ENCODE peak calls at places on chromosomes 11 and 22, in six cellular contexts. One of them, this sample, is unnamed. For H3K36me3, the result is how much of the 10 kb centered on the place peaks cover.

GRCh38 chr11:86486261-86487030 is 111.8 kb downstream of the CCDC81 start:
- ATAC-seq in gastrocnemius medialis: no peak
- ATAC-seq in upper lobe of left lung: no peak
- ATAC-seq in IMR-90: no peak
- ATAC-seq in right lobe of liver: no peak
- ATAC-seq in HepG2: peak
- ATAC-seq in this sample: peak

GRCh38 chr11:112318193-112318592 is 57.5 kb upstream of the PLET1 start:
- ATAC-seq in gastrocnemius medialis: peak
- ATAC-seq in upper lobe of left lung: no peak
- ATAC-seq in IMR-90: peak
- ATAC-seq in right lobe of liver: no peak
- ATAC-seq in HepG2: no peak
- ATAC-seq in this sample: peak

GRCh38 chr22:30867746-30868662 is 100.6 kb downstream of the MORC2 start:
- ATAC-seq in gastrocnemius medialis: no peak
- ATAC-seq in upper lobe of left lung: no peak
- ATAC-seq in IMR-90: no peak
- ATAC-seq in right lobe of liver: no peak
- ATAC-seq in HepG2: no peak
- ATAC-seq in this sample: no peak

GRCh38 chr11:103662880-103663279 is 373.6 kb upstream of the DDI1 start:
- ATAC-seq in gastrocnemius medialis: no peak
- ATAC-seq in upper lobe of left lung: no peak
- ATAC-seq in IMR-90: peak
- ATAC-seq in right lobe of liver: no peak
- ATAC-seq in HepG2: no peak
- ATAC-seq in this sample: no peak

GRCh38 chr11:101907826-101908225 is 7.0 kb upstream of the CEP126 start:
- ATAC-seq in gastrocnemius medialis: no peak
- ATAC-seq in upper lobe of left lung: no peak
- ATAC-seq in IMR-90: no peak
- ATAC-seq in right lobe of liver: no peak
- ATAC-seq in HepG2: no peak
- ATAC-seq in this sample: no peak

GRCh38 chr11:73663604-73664495 is 17.5 kb downstream of the PLEKHB1 start:
- ATAC-seq in gastrocnemius medialis: no peak
- ATAC-seq in upper lobe of left lung: no peak
- ATAC-seq in IMR-90: no peak
- ATAC-seq in right lobe of liver: no peak
- ATAC-seq in HepG2: no peak
- ATAC-seq in this sample: no peak

GRCh38 chr11:10752061-10752460 is 1.0 kb downstream of the CTR9 start:
- ATAC-seq in gastrocnemius medialis: no peak
- ATAC-seq in upper lobe of left lung: no peak
- ATAC-seq in IMR-90: no peak
- ATAC-seq in right lobe of liver: no peak
- ATAC-seq in HepG2: no peak
- ATAC-seq in this sample: no peak

GRCh38 chr11:88447285-88447684 is 109.7 kb upstream of the CTSC start:
- ATAC-seq in gastrocnemius medialis: no peak
- ATAC-seq in upper lobe of left lung: no peak
- ATAC-seq in IMR-90: no peak
- ATAC-seq in right lobe of liver: no peak
- ATAC-seq in HepG2: no peak
- ATAC-seq in this sample: no peak

GRCh38 chr11:70468256-70469230 is 70.2 kb downstream of the CTTN start:
- ATAC-seq in gastrocnemius medialis: no peak
- ATAC-seq in upper lobe of left lung: no peak
- ATAC-seq in IMR-90: no peak
- ATAC-seq in right lobe of liver: no peak
- ATAC-seq in HepG2: no peak
- ATAC-seq in this sample: no peak

GRCh38 chr11:16758382-16759024 is 20.1 kb downstream of the C11orf58 start:
- ATAC-seq in gastrocnemius medialis: no peak
- ATAC-seq in upper lobe of left lung: no peak
- ATAC-seq in IMR-90: no peak
- ATAC-seq in right lobe of liver: no peak
- ATAC-seq in HepG2: peak
- ATAC-seq in this sample: no peak

GRCh38 chr11:127866109-127866508 is 721.2 kb downstream of the ETS1 start:
- ATAC-seq in gastrocnemius medialis: no peak
- ATAC-seq in upper lobe of left lung: no peak
- ATAC-seq in IMR-90: no peak
- ATAC-seq in right lobe of liver: no peak
- ATAC-seq in HepG2: no peak
- ATAC-seq in this sample: no peak

GRCh38 chr11:36409152-36409713 is 100.8 kb downstream of the TRAF6 start:
- ATAC-seq in gastrocnemius medialis: no peak
- ATAC-seq in upper lobe of left lung: no peak
- ATAC-seq in IMR-90: peak
- ATAC-seq in right lobe of liver: peak
- ATAC-seq in HepG2: no peak
- ATAC-seq in this sample: no peak

GRCh38 chr22:20227363-20227762 is 40.8 kb downstream of the RTN4R start:
- ATAC-seq in gastrocnemius medialis: no peak
- ATAC-seq in upper lobe of left lung: no peak
- ATAC-seq in IMR-90: no peak
- ATAC-seq in right lobe of liver: no peak
- ATAC-seq in HepG2: no peak
- ATAC-seq in this sample: no peak

GRCh38 chr11:123681007-123681406 is 26.6 kb upstream of the SCN3B start:
- ATAC-seq in gastrocnemius medialis: no peak
- ATAC-seq in upper lobe of left lung: no peak
- ATAC-seq in IMR-90: no peak
- ATAC-seq in right lobe of liver: no peak
- ATAC-seq in HepG2: no peak
- ATAC-seq in this sample: no peak

GRCh38 chr22:24303007-24303406 is 32.4 kb downstream of the SPECC1L start:
- ATAC-seq in gastrocnemius medialis: peak
- ATAC-seq in upper lobe of left lung: peak
- ATAC-seq in IMR-90: no peak
- ATAC-seq in right lobe of liver: peak
- ATAC-seq in HepG2: no peak
- ATAC-seq in this sample: peak

GRCh38 chr22:32861330-32861729 is 59.8 kb downstream of the TIMP3 start:
- ATAC-seq in gastrocnemius medialis: no peak
- ATAC-seq in upper lobe of left lung: no peak
- ATAC-seq in IMR-90: no peak
- ATAC-seq in right lobe of liver: no peak
- ATAC-seq in HepG2: no peak
- ATAC-seq in this sample: no peak

GRCh38 chr11:124745835-124746620 is 6.0 kb downstream of the VSIG2 start:
- ATAC-seq in gastrocnemius medialis: no peak
- ATAC-seq in upper lobe of left lung: no peak
- ATAC-seq in IMR-90: no peak
- ATAC-seq in right lobe of liver: no peak
- ATAC-seq in HepG2: peak
- ATAC-seq in this sample: no peak

GRCh38 chr11:8092587-8093424 is 11.8 kb downstream of the TUB start:
- ATAC-seq in gastrocnemius medialis: peak
- ATAC-seq in upper lobe of left lung: no peak
- ATAC-seq in IMR-90: peak
- ATAC-seq in right lobe of liver: peak
- ATAC-seq in HepG2: peak
- ATAC-seq in this sample: peak

GRCh38 chr11:11035331-11035730 is 177.5 kb upstream of the ZBED5 start:
- ATAC-seq in gastrocnemius medialis: no peak
- ATAC-seq in upper lobe of left lung: no peak
- ATAC-seq in IMR-90: no peak
- ATAC-seq in right lobe of liver: no peak
- ATAC-seq in HepG2: no peak
- ATAC-seq in this sample: no peak

GRCh38 chr11:12692238-12693074 is 18.2 kb downstream of the TEAD1 start:
- ATAC-seq in gastrocnemius medialis: peak
- ATAC-seq in upper lobe of left lung: peak
- ATAC-seq in IMR-90: peak
- ATAC-seq in right lobe of liver: peak
- ATAC-seq in HepG2: peak
- ATAC-seq in this sample: peak

GRCh38 chr22:11360632-11361031 is 4167.4 kb upstream of the OR11H1 start:
- ATAC-seq in gastrocnemius medialis: no peak
- ATAC-seq in upper lobe of left lung: peak
- ATAC-seq in IMR-90: no peak
- ATAC-seq in right lobe of liver: peak
- ATAC-seq in HepG2: no peak
- ATAC-seq in this sample: no peak

GRCh38 chr11:46099973-46100335 is 21.3 kb downstream of the PHF21A start:
- ATAC-seq in gastrocnemius medialis: no peak
- ATAC-seq in upper lobe of left lung: no peak
- ATAC-seq in IMR-90: no peak
- ATAC-seq in right lobe of liver: peak
- ATAC-seq in HepG2: no peak
- ATAC-seq in this sample: no peak

GRCh38 chr11:32643526-32643925 is 59.9 kb downstream of the EIF3M start:
- ATAC-seq in gastrocnemius medialis: no peak
- ATAC-seq in upper lobe of left lung: no peak
- ATAC-seq in IMR-90: no peak
- ATAC-seq in right lobe of liver: no peak
- ATAC-seq in HepG2: no peak
- ATAC-seq in this sample: no peak

GRCh38 chr11:69200331-69201047 is 44.8 kb downstream of the SMIM38 start:
- ATAC-seq in gastrocnemius medialis: no peak
- ATAC-seq in upper lobe of left lung: no peak
- ATAC-seq in IMR-90: no peak
- ATAC-seq in right lobe of liver: no peak
- ATAC-seq in HepG2: no peak
- ATAC-seq in this sample: no peak

GRCh38 chr11:47403135-47403534 is 5.3 kb upstream of the SLC39A13 start:
- ATAC-seq in gastrocnemius medialis: no peak
- ATAC-seq in upper lobe of left lung: no peak
- ATAC-seq in IMR-90: no peak
- ATAC-seq in right lobe of liver: no peak
- ATAC-seq in HepG2: no peak
- ATAC-seq in this sample: no peak

GRCh38 chr11:47398551-47398950 is 9.8 kb upstream of the SLC39A13 start:
- ATAC-seq in gastrocnemius medialis: no peak
- ATAC-seq in upper lobe of left lung: no peak
- ATAC-seq in IMR-90: no peak
- ATAC-seq in right lobe of liver: no peak
- ATAC-seq in HepG2: peak
- ATAC-seq in this sample: no peak

GRCh38 chr11:47400813-47401279 is 7.5 kb upstream of the SLC39A13 start:
- ATAC-seq in gastrocnemius medialis: peak
- ATAC-seq in upper lobe of left lung: peak
- ATAC-seq in IMR-90: peak
- ATAC-seq in right lobe of liver: peak
- ATAC-seq in HepG2: peak
- ATAC-seq in this sample: peak

GRCh38 chr11:47398011-47398410 is 10.4 kb upstream of the SLC39A13 start:
- ATAC-seq in gastrocnemius medialis: no peak
- ATAC-seq in upper lobe of left lung: no peak
- ATAC-seq in IMR-90: no peak
- ATAC-seq in right lobe of liver: no peak
- ATAC-seq in HepG2: peak
- ATAC-seq in this sample: no peak

GRCh38 chr11:47399860-47400812 is 8.3 kb upstream of the SLC39A13 start:
- ATAC-seq in gastrocnemius medialis: no peak
- ATAC-seq in upper lobe of left lung: peak
- ATAC-seq in IMR-90: peak
- ATAC-seq in right lobe of liver: peak
- ATAC-seq in HepG2: peak
- ATAC-seq in this sample: peak
- TF ChIP-seq POLR2A in gastrocnemius medialis: no peak
- TF ChIP-seq POLR2A in upper lobe of left lung: peak
- TF ChIP-seq POLR2A in IMR-90: no peak
- TF ChIP-seq POLR2A in right lobe of liver: peak
- TF ChIP-seq POLR2A in HepG2: no peak
- TF ChIP-seq POLR2A in this sample: no peak

DNA sequence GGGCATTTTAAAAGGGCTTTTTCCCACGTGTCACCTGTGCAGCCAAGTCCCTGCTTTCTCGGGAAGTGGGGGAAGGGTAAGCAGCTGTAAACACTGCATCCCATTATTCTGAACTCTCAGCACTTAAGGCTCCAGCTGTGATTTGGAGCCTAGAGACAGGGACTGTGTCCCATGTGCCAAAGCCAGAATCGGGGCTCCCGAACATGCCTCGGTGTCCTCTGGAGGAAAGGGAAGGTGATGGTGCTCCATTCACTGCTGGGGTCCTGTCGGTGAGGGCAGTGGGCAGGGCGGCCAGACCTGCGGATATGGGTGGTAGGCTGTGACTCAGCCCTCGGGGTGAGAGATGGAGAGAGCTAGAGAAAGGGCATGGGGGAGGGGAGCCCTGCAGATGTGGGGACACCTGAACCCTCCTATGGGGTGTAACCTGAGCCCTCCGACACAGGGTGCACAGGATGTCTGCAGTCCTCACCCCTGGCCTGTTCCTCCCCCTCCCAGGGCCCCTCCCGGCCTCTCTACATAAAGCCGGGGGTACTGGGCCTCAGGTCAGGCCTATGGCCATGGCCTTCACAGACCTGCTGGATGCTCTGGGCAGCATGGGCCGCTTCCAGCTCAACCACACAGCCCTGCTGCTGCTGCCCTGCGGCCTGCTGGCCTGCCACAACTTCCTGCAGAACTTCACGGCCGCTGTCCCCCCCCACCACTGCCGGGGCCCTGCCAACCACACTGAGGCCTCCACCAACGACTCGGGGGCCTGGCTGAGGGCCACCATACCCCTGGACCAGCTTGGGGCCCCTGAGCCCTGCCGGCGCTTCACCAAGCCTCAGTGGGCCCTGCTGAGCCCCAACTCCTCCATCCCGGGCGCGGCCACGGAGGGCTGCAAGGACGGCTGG is 31.8 kb downstream of the CAPN1 start:
- ATAC-seq in gastrocnemius medialis: no peak
- ATAC-seq in upper lobe of left lung: no peak
- ATAC-seq in IMR-90: peak
- ATAC-seq in right lobe of liver: no peak
- ATAC-seq in HepG2: peak
- ATAC-seq in this sample: no peak
- H3K4me3 ChIP-seq in gastrocnemius medialis: no peak
- H3K4me3 ChIP-seq in upper lobe of left lung: no peak
- H3K4me3 ChIP-seq in IMR-90: no peak
- H3K4me3 ChIP-seq in right lobe of liver: no peak
- H3K4me3 ChIP-seq in HepG2: no peak
- H3K4me3 ChIP-seq in this sample: no peak

DNA sequence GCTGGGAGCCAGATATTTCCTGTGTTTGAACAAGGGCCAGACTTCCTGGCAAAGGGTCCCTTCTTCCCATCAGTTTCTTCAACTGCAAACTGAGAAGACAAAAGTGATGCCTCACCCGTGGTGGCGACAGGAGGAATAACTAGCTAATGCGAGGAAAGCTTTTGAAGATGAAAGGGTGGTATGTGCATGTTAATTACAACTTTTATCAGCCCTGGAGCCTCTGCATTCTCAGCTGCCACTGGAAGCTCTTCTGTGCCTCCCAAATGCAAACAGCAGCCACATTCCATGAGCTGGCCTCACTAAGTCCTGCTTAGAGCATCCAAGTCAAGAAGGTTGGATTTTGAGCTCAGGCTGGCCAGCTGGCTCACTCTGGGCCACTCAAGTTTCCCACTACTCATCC is 12.9 kb downstream of the CD44 start:
- ATAC-seq in gastrocnemius medialis: no peak
- ATAC-seq in upper lobe of left lung: no peak
- ATAC-seq in IMR-90: peak
- ATAC-seq in right lobe of liver: no peak
- ATAC-seq in HepG2: no peak
- ATAC-seq in this sample: no peak
- H3K36me3 ChIP-seq in gastrocnemius medialis: under half
- H3K36me3 ChIP-seq in upper lobe of left lung: under half
- H3K36me3 ChIP-seq in IMR-90: under half
- H3K36me3 ChIP-seq in right lobe of liver: under half
- H3K36me3 ChIP-seq in HepG2: under half
- H3K36me3 ChIP-seq in this sample: under half

GRCh38 chr11:79082920-79083319 is 357.9 kb downstream of the TENM4 start:
- ATAC-seq in gastrocnemius medialis: no peak
- ATAC-seq in upper lobe of left lung: no peak
- ATAC-seq in IMR-90: no peak
- ATAC-seq in right lobe of liver: no peak
- ATAC-seq in HepG2: no peak
- ATAC-seq in this sample: no peak
- TF ChIP-seq POLR2A in gastrocnemius medialis: no peak
- TF ChIP-seq POLR2A in upper lobe of left lung: no peak
- TF ChIP-seq POLR2A in IMR-90: no peak
- TF ChIP-seq POLR2A in right lobe of liver: no peak
- TF ChIP-seq POLR2A in HepG2: no peak
- TF ChIP-seq POLR2A in this sample: no peak

This sample was measured in gastroesophageal sphincter.